ENCODE peak calls at places on chromosomes 4 and X, in four cellular contexts. One of them, this sample, is unnamed.

GRCh38 chr4:140004580-140005314 is 149.2 kb downstream of the MAML3 start:
- DNase-seq in GM12878: no peak
- DNase-seq in H1: peak; percentile 67
- DNase-seq in SK-N-SH: peak; percentile 79
- DNase-seq in this sample: no peak

GRCh38 chr4:52822583-52823477 is 39.3 kb upstream of the RASL11B start:
- DNase-seq in SK-N-SH: no peak
- DNase-seq in H1: no peak
- DNase-seq in GM12878: no peak
- DNase-seq in this sample: no peak

GRCh38 chr4:138592801-138593200 is 350.7 kb upstream of the SLC7A11 start:
- DNase-seq in GM12878: no peak
- DNase-seq in SK-N-SH: no peak
- DNase-seq in H1: no peak
- DNase-seq in this sample: no peak

GRCh38 chr4:38837849-38838248 is 18.8 kb downstream of the TLR6 start:
- DNase-seq in SK-N-SH: no peak
- DNase-seq in H1: no peak
- DNase-seq in GM12878: no peak
- DNase-seq in this sample: no peak

GRCh38 chr4:81030061-81030616 is 369 bp upstream of the BMP3 start:
- DNase-seq in GM12878: no peak
- DNase-seq in SK-N-SH: no peak
- DNase-seq in H1: peak; percentile 44
- DNase-seq in this sample: no peak

GRCh38 chrX:39675619-39676018 is 422.1 kb downstream of the BCOR start:
- DNase-seq in GM12878: no peak
- DNase-seq in H1: no peak
- DNase-seq in SK-N-SH: no peak
- DNase-seq in this sample: no peak

GRCh38 chr4:6909970-6910339 is 329 bp downstream of the TBC1D14 start:
- DNase-seq in SK-N-SH: no peak
- DNase-seq in GM12878: no peak
- DNase-seq in H1: no peak
- DNase-seq in this sample: no peak

GRCh38 chr4:6273661-6273990 is 4.0 kb downstream of the WFS1 start:
- DNase-seq in GM12878: no peak
- DNase-seq in SK-N-SH: no peak
- DNase-seq in H1: no peak
- DNase-seq in this sample: peak; percentile 53

GRCh38 chrX:22164770-22165388 is 107.8 kb upstream of the CBLL2 start:
- DNase-seq in GM12878: no peak
- DNase-seq in SK-N-SH: no peak
- DNase-seq in H1: no peak
- DNase-seq in this sample: no peak

GRCh38 chr4:3213101-3213416 is 35.9 kb upstream of the MSANTD1 start:
- DNase-seq in SK-N-SH: no peak
- DNase-seq in GM12878: no peak
- DNase-seq in H1: no peak
- DNase-seq in this sample: peak; percentile 15

GRCh38 chrX:132622130-132622529 is 133.3 kb upstream of the MBNL3 start:
- DNase-seq in GM12878: no peak
- DNase-seq in H1: no peak
- DNase-seq in SK-N-SH: no peak
- DNase-seq in this sample: no peak

GRCh38 chr4:159003420-159004253 is 99.2 kb upstream of the RAPGEF2 start:
- DNase-seq in SK-N-SH: no peak
- DNase-seq in H1: no peak
- DNase-seq in GM12878: no peak
- DNase-seq in this sample: no peak

GRCh38 chrX:119427024-119427794 is 28.1 kb downstream of the SLC25A43 start:
- DNase-seq in H1: no peak
- DNase-seq in GM12878: peak; percentile 28
- DNase-seq in SK-N-SH: no peak
- DNase-seq in this sample: no peak

GRCh38 chr4:37632836-37633235 is 53.3 kb downstream of the RELL1 start:
- DNase-seq in H1: no peak
- DNase-seq in GM12878: no peak
- DNase-seq in SK-N-SH: no peak
- DNase-seq in this sample: no peak

GRCh38 chr4:176436500-176436973 is 116.8 kb downstream of the SPCS3 start:
- DNase-seq in SK-N-SH: no peak
- DNase-seq in H1: no peak
- DNase-seq in GM12878: no peak
- DNase-seq in this sample: no peak

GRCh38 chrX:40169193-40170086 is 71.7 kb upstream of the BCOR start:
- DNase-seq in H1: peak; percentile 73
- DNase-seq in SK-N-SH: peak; percentile 83
- DNase-seq in GM12878: no peak
- DNase-seq in this sample: peak; percentile 70

GRCh38 chr4:173332963-173333657 is 1.0 kb downstream of the HMGB2 start:
- DNase-seq in SK-N-SH: no peak
- DNase-seq in GM12878: no peak
- DNase-seq in H1: no peak
- DNase-seq in this sample: no peak

GRCh38 chr4:91427171-91427570 is 876.6 kb upstream of the GRID2 start:
- DNase-seq in SK-N-SH: no peak
- DNase-seq in GM12878: no peak
- DNase-seq in H1: no peak
- DNase-seq in this sample: no peak

GRCh38 chr4:5460106-5460801 is 248.1 kb downstream of the EVC2 start:
- DNase-seq in GM12878: no peak
- DNase-seq in H1: peak; percentile 74
- DNase-seq in SK-N-SH: peak; percentile 60
- DNase-seq in this sample: peak; percentile 13

GRCh38 chrX:16785247-16786138 is 773 bp upstream of the TXLNG start:
- DNase-seq in H1: no peak
- DNase-seq in SK-N-SH: peak; percentile 27
- DNase-seq in GM12878: no peak
- DNase-seq in this sample: no peak
- TF ChIP-seq TCF12 in H1: no peak
- TF ChIP-seq TCF12 in SK-N-SH: no peak
- TF ChIP-seq TCF12 in GM12878: no peak
- TF ChIP-seq TCF12 in this sample: no peak

DNA sequence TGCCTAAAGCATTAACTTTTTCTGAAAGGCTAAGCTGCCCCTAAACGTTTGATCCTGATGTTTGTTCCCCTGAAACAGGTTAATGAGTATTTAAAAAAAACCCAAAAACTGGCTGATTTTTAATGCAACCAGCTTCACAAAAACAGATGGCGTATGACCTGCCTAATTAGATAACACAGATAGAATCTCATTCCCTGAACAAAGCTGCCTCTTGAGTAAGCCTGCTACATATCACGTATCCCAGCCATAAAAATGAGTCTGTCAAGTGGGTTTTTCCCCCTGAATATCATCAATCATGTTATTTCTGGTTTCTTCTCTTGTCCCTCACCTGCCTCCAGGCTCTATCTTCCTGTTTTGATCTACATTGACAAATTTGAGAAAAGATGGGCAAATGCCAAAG is 154.2 kb upstream of the FAM9B start:
- DNase-seq in GM12878: no peak
- DNase-seq in H1: no peak
- DNase-seq in SK-N-SH: peak; percentile 59
- DNase-seq in this sample: no peak
- TF ChIP-seq TCF12 in GM12878: no peak
- TF ChIP-seq TCF12 in H1: no peak
- TF ChIP-seq TCF12 in SK-N-SH: peak; percentile 9
- TF ChIP-seq TCF12 in this sample: no peak

GRCh38 chrX:70313503-70313902 is 23.6 kb downstream of the KIF4A start:
- DNase-seq in H1: no peak
- DNase-seq in GM12878: no peak
- DNase-seq in SK-N-SH: no peak
- DNase-seq in this sample: no peak
- TF ChIP-seq TCF12 in H1: no peak
- TF ChIP-seq TCF12 in GM12878: no peak
- TF ChIP-seq TCF12 in SK-N-SH: no peak
- TF ChIP-seq TCF12 in this sample: no peak

GRCh38 chr4:154579927-154580326 is 10.6 kb downstream of the FGA start:
- DNase-seq in H1: no peak
- DNase-seq in GM12878: no peak
- DNase-seq in SK-N-SH: no peak
- DNase-seq in this sample: no peak
- TF ChIP-seq TCF12 in H1: no peak
- TF ChIP-seq TCF12 in GM12878: no peak
- TF ChIP-seq TCF12 in SK-N-SH: no peak
- TF ChIP-seq TCF12 in this sample: no peak

GRCh38 chr4:146654976-146655761 is 16.5 kb downstream of the POU4F2 start:
- DNase-seq in H1: peak; percentile 77
- DNase-seq in SK-N-SH: peak; percentile 84
- DNase-seq in GM12878: no peak
- DNase-seq in this sample: no peak
- TF ChIP-seq TCF12 in H1: no peak
- TF ChIP-seq TCF12 in SK-N-SH: no peak
- TF ChIP-seq TCF12 in GM12878: no peak
- TF ChIP-seq TCF12 in this sample: no peak

DNA sequence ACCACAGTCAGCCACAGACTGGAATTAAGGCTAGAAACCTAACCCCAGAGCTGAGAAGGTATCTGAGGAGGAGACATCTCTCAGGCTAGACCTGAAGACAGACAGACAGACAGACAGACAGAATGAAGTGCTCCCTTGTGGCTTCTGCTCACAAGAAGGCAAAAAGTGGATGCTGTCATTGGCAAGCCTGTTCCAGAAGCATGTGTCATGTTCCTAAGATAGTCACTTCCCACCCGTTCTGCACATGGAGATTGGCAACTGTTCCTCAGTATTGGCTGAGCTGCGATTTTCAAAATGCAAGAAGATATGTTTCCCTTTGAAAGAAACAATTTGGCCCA is 166.4 kb downstream of the NSUN7 start:
- DNase-seq in H1: no peak
- DNase-seq in GM12878: no peak
- DNase-seq in SK-N-SH: no peak
- DNase-seq in this sample: no peak
- TF ChIP-seq TCF12 in H1: no peak
- TF ChIP-seq TCF12 in GM12878: no peak
- TF ChIP-seq TCF12 in SK-N-SH: no peak
- TF ChIP-seq TCF12 in this sample: no peak